ENCODE peak calls at places on chromosomes 5 and 9, in six cellular contexts. H, F, W, M, S and Z are unnamed samples. For H3K4me1, the result is how much of the 10 kb centered on the place peaks cover.

GRCh38 chr9:88651682-88652633 is 117.0 kb downstream of the NXNL2 start:
- DNase-seq in M (no peak), S (no peak), H (peak), W (no peak), F (no peak), Z (no peak)

GRCh38 chr5:15501057-15501791 is 1.2 kb downstream of the FBXL7 start:
- DNase-seq in M (peak), H (peak), F (peak), W (peak), S (peak), Z (peak)

GRCh38 chr9:113632776-113633590 is 169.5 kb downstream of the RGS3 start:
- DNase-seq in H (peak), S (no peak), W (no peak), F (no peak), M (no peak), Z (no peak)

GRCh38 chr5:151030377-151030776 is 10.0 kb downstream of the GPX3 start:
- DNase-seq in M (no peak), S (no peak), F (no peak), W (no peak), H (no peak), Z (no peak)

GRCh38 chr9:92142329-92142728 is 27.1 kb upstream of the SPTLC1 start:
- DNase-seq in H (no peak), S (no peak), M (no peak), W (no peak), F (no peak), Z (no peak)

GRCh38 chr5:96087939-96088338 is 126.3 kb upstream of the ELL2 start:
- DNase-seq in H (no peak), S (no peak), F (no peak), M (no peak), W (no peak), Z (no peak)

GRCh38 chr5:144309265-144309664 is 138.6 kb downstream of the KCTD16 start:
- DNase-seq in W (no peak), H (no peak), M (peak), S (no peak), F (no peak), Z (no peak)

GRCh38 chr5:76401801-76402250 is 1.3 kb upstream of the IQGAP2 start:
- DNase-seq in F (no peak), W (no peak), M (peak), H (no peak), S (no peak), Z (peak)

GRCh38 chr9:2132484-2133082 is 117.4 kb downstream of the SMARCA2 start:
- DNase-seq in W (no peak), H (peak), S (peak), F (peak), M (peak), Z (peak)

GRCh38 chr9:22446950-22447606 is 454 bp downstream of the DMRTA1 start:
- DNase-seq in S (peak), W (peak), M (peak), F (peak), H (peak), Z (peak)

GRCh38 chr9:123149067-123149466 is 115.6 kb downstream of the GPR21 start:
- DNase-seq in M (no peak), W (no peak), F (no peak), S (no peak), H (no peak), Z (no peak)

GRCh38 chr9:131323629-131324028 is 34.1 kb downstream of the PLPP7 start:
- DNase-seq in F (no peak), S (no peak), W (no peak), M (no peak), H (no peak), Z (no peak)

GRCh38 chr5:52809884-52810283 is 22.2 kb downstream of the ITGA1 start:
- DNase-seq in F (no peak), H (peak), S (no peak), W (no peak), M (no peak), Z (no peak)

GRCh38 chr5:14184725-14185124 is 41.6 kb downstream of the TRIO start:
- DNase-seq in M (no peak), S (no peak), W (no peak), H (peak), F (no peak), Z (no peak)
- H3K4me1 ChIP-seq in M (under half), S (half or more), W (under half), H (half or more), F (under half), Z (under half)

GRCh38 chr5:67802766-67803165 is 412.8 kb upstream of the PIK3R1 start:
- DNase-seq in F (no peak), H (no peak), M (no peak), S (no peak), W (no peak), Z (peak)
- H3K4me2 ChIP-seq in F (no peak), H (no peak), M (no peak), S (no peak), W (no peak), Z (no peak)

DNA sequence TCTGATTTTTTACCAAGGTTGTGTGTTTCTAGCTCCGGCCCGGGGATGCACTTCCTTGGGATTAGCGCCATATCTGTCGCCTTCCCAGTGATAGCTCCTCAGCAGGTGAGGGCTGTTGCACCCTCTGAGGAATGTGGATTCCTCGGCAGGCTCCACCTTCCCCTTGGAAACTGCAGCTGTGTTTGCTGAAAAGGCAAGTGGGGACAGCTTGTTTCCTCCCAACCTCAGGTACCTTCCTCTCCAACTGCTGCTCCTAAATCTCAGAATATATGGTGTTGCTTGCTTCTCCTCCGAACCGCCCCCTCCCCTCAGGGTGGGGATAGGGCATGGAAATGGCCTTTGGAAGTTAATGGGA is 1.3 kb downstream of the SLC1A1 start:
- DNase-seq in M (peak), S (no peak), F (peak), W (peak), H (no peak), Z (no peak)
- H3K9ac ChIP-seq in M (peak), S (peak), F (no peak), W (peak), H (peak), Z (no peak)

DNA sequence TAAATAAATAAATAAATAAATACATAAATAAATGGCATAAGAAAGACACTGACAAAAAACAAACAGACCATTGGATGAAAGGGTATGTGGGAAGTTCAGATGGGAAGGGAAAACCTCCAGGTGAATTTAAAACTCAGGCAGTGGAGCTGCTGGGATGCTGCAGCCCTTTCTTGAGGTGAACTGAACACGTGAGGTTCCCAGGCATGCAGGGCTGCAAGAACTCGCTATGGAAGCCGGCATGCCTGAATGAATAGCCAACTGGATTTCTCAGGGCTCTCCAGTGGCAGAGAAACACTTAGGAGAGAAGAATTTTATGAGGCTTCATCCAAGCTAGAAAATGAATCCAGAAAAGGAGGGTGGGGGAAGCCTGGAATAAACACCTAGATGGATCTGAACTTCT is 224.1 kb upstream of the DAP start:
- DNase-seq in W (no peak), H (no peak), F (no peak), S (no peak), M (no peak), Z (no peak)
- H3K4me1 ChIP-seq in W (under half), H (under half), F (under half), S (under half), M (under half), Z (under half)

GRCh38 chr9:104983491-104983890 is 55.5 kb upstream of the ABCA1 start:
- DNase-seq in F (no peak), S (no peak), W (no peak), M (no peak), H (peak), Z (no peak)

GRCh38 chr9:104984121-104984520 is 56.2 kb upstream of the ABCA1 start:
- DNase-seq in S (no peak), M (no peak), F (no peak), W (no peak), H (no peak), Z (no peak)

GRCh38 chr9:104981543-104982129 is 53.7 kb upstream of the ABCA1 start:
- DNase-seq in F (no peak), M (no peak), H (no peak), W (no peak), S (no peak), Z (no peak)

GRCh38 chr9:104984541-104984940 is 56.6 kb upstream of the ABCA1 start:
- DNase-seq in S (no peak), W (no peak), M (no peak), H (no peak), F (no peak), Z (no peak)

DNA sequence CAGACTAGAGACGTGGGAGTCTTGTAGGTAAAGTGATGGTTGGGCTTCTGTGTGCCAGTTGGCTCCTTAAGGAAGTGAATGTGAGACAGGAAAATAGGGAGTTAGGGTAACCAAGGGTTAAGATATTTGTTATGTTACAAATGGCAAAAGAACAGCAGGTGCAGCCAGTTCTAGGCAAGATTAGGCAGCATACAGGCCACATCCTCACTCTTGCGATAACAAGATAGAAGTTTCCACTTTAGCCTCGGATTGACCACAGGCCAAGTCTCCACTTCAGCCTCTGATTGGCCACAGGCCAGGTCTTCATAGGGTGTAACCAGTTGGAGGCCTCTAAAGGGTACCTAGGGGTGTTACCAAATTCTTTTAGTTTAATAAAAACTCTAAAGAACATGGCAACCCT is 54.6 kb upstream of the ABCA1 start:
- DNase-seq in M (no peak), S (no peak), H (no peak), F (no peak), W (no peak), Z (no peak)
- H3K4me2 ChIP-seq in M (no peak), S (no peak), H (no peak), F (no peak), W (no peak), Z (no peak)

DNA sequence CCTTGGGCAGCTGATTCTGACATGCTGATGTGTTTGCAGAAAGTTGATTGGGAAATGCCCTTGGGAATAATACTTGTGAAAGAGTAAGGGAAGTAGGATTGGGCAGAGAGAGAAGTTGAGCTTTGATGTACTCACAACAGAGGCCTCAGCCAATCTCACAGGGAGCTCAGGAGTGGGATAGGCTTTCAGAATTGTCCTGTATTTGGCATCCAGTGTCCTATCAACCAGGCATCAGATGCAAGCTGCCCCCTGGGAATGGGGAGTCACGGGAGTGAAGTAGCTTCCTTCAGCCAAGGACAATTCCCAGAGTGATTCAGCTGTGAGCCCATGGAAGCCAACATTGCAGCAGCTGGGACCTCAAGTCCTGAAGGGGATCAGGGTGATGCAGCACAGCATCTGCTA is 39.6 kb downstream of the DMAC1 start:
- DNase-seq in W (no peak), S (no peak), F (no peak), M (no peak), H (peak), Z (no peak)
- H3K9ac ChIP-seq in W (no peak), S (no peak), F (no peak), M (no peak), H (no peak), Z (no peak)

GRCh38 chr5:14176888-14177287 is 33.7 kb downstream of the TRIO start:
- DNase-seq in W (no peak), M (no peak), S (no peak), F (no peak), H (no peak), Z (no peak)
- H3K4me1 ChIP-seq in W (under half), M (under half), S (under half), F (under half), H (half or more), Z (under half)